ENCODE peak calls at places on chromosomes 7 and 10, in five cellular contexts. One of them, this sample, is unnamed.

GRCh38 chr7:43669286-43670081 is 59.8 kb downstream of the COA1 start:
- DNase-seq in stimulated activated CD4-positive, alpha-beta T cell treated with anti-CD3 and anti-CD28 coated beads, Interleukin-4, amount 100 ng/mL, for 48 hours: peak; percentile 81
- DNase-seq in CD4-positive, alpha-beta memory T cell: peak; percentile 84
- DNase-seq in NCI-H1417: no peak
- DNase-seq in WTC11: peak; percentile 85
- DNase-seq in this sample: no peak

GRCh38 chr7:40634118-40634517 is 499.3 kb downstream of the SUGCT start:
- DNase-seq in stimulated activated CD4-positive, alpha-beta T cell treated with anti-CD3 and anti-CD28 coated beads, Interleukin-4, amount 100 ng/mL, for 48 hours: no peak
- DNase-seq in CD4-positive, alpha-beta memory T cell: no peak
- DNase-seq in NCI-H1417: no peak
- DNase-seq in WTC11: no peak
- DNase-seq in this sample: no peak

GRCh38 chr10:77925795-77926565 is 575 bp downstream of the DLG5 start:
- DNase-seq in stimulated activated CD4-positive, alpha-beta T cell treated with anti-CD3 and anti-CD28 coated beads, Interleukin-4, amount 100 ng/mL, for 48 hours: no peak
- DNase-seq in CD4-positive, alpha-beta memory T cell: no peak
- DNase-seq in NCI-H1417: peak; percentile 17
- DNase-seq in WTC11: peak; percentile 67
- DNase-seq in this sample: peak; percentile 26

GRCh38 chr10:97173036-97173435 is 12.7 kb downstream of the SLIT1 start:
- DNase-seq in stimulated activated CD4-positive, alpha-beta T cell treated with anti-CD3 and anti-CD28 coated beads, Interleukin-4, amount 100 ng/mL, for 48 hours: no peak
- DNase-seq in CD4-positive, alpha-beta memory T cell: no peak
- DNase-seq in NCI-H1417: no peak
- DNase-seq in WTC11: no peak
- DNase-seq in this sample: no peak

GRCh38 chr10:75857896-75858295 is 426.5 kb downstream of the LRMDA start:
- DNase-seq in stimulated activated CD4-positive, alpha-beta T cell treated with anti-CD3 and anti-CD28 coated beads, Interleukin-4, amount 100 ng/mL, for 48 hours: no peak
- DNase-seq in CD4-positive, alpha-beta memory T cell: no peak
- DNase-seq in NCI-H1417: no peak
- DNase-seq in WTC11: no peak
- DNase-seq in this sample: no peak

GRCh38 chr10:86262671-86263165 is 103.9 kb downstream of the GRID1 start:
- DNase-seq in stimulated activated CD4-positive, alpha-beta T cell treated with anti-CD3 and anti-CD28 coated beads, Interleukin-4, amount 100 ng/mL, for 48 hours: no peak
- DNase-seq in CD4-positive, alpha-beta memory T cell: no peak
- DNase-seq in NCI-H1417: no peak
- DNase-seq in WTC11: no peak
- DNase-seq in this sample: no peak

GRCh38 chr7:3544202-3544601 is 243.2 kb downstream of the SDK1 start:
- DNase-seq in stimulated activated CD4-positive, alpha-beta T cell treated with anti-CD3 and anti-CD28 coated beads, Interleukin-4, amount 100 ng/mL, for 48 hours: no peak
- DNase-seq in CD4-positive, alpha-beta memory T cell: no peak
- DNase-seq in NCI-H1417: no peak
- DNase-seq in WTC11: peak; percentile 57
- DNase-seq in this sample: no peak

GRCh38 chr10:42885491-42886270 is 103.1 kb downstream of the BMS1 start:
- DNase-seq in stimulated activated CD4-positive, alpha-beta T cell treated with anti-CD3 and anti-CD28 coated beads, Interleukin-4, amount 100 ng/mL, for 48 hours: no peak
- DNase-seq in CD4-positive, alpha-beta memory T cell: no peak
- DNase-seq in NCI-H1417: no peak
- DNase-seq in WTC11: no peak
- DNase-seq in this sample: no peak

GRCh38 chr7:851204-851603 is 18.9 kb downstream of the SUN1 start:
- DNase-seq in stimulated activated CD4-positive, alpha-beta T cell treated with anti-CD3 and anti-CD28 coated beads, Interleukin-4, amount 100 ng/mL, for 48 hours: no peak
- DNase-seq in CD4-positive, alpha-beta memory T cell: no peak
- DNase-seq in NCI-H1417: no peak
- DNase-seq in WTC11: no peak
- DNase-seq in this sample: no peak

GRCh38 chr10:120278069-120278468 is 179.0 kb upstream of the PLPP4 start:
- DNase-seq in stimulated activated CD4-positive, alpha-beta T cell treated with anti-CD3 and anti-CD28 coated beads, Interleukin-4, amount 100 ng/mL, for 48 hours: no peak
- DNase-seq in CD4-positive, alpha-beta memory T cell: no peak
- DNase-seq in NCI-H1417: no peak
- DNase-seq in WTC11: no peak
- DNase-seq in this sample: no peak

GRCh38 chr7:151374726-151375125 is 33.1 kb downstream of the NUB1 start:
- DNase-seq in stimulated activated CD4-positive, alpha-beta T cell treated with anti-CD3 and anti-CD28 coated beads, Interleukin-4, amount 100 ng/mL, for 48 hours: no peak
- DNase-seq in CD4-positive, alpha-beta memory T cell: no peak
- DNase-seq in NCI-H1417: no peak
- DNase-seq in WTC11: no peak
- DNase-seq in this sample: no peak

GRCh38 chr10:83222832-83223742 is 916.2 kb upstream of the GHITM start:
- DNase-seq in stimulated activated CD4-positive, alpha-beta T cell treated with anti-CD3 and anti-CD28 coated beads, Interleukin-4, amount 100 ng/mL, for 48 hours: no peak
- DNase-seq in CD4-positive, alpha-beta memory T cell: no peak
- DNase-seq in NCI-H1417: no peak
- DNase-seq in WTC11: peak; percentile 17
- DNase-seq in this sample: no peak

GRCh38 chr7:142329062-142329788 is 71.4 kb upstream of the PRSS58 start:
- DNase-seq in stimulated activated CD4-positive, alpha-beta T cell treated with anti-CD3 and anti-CD28 coated beads, Interleukin-4, amount 100 ng/mL, for 48 hours: no peak
- DNase-seq in CD4-positive, alpha-beta memory T cell: no peak
- DNase-seq in NCI-H1417: peak; percentile 29
- DNase-seq in WTC11: no peak
- DNase-seq in this sample: no peak

GRCh38 chr7:112745635-112746034 is 44.6 kb downstream of the TMEM168 start:
- DNase-seq in stimulated activated CD4-positive, alpha-beta T cell treated with anti-CD3 and anti-CD28 coated beads, Interleukin-4, amount 100 ng/mL, for 48 hours: no peak
- DNase-seq in CD4-positive, alpha-beta memory T cell: no peak
- DNase-seq in NCI-H1417: no peak
- DNase-seq in WTC11: no peak
- DNase-seq in this sample: no peak

GRCh38 chr7:87899258-87899657 is 23.0 kb downstream of the DBF4 start:
- DNase-seq in stimulated activated CD4-positive, alpha-beta T cell treated with anti-CD3 and anti-CD28 coated beads, Interleukin-4, amount 100 ng/mL, for 48 hours: no peak
- DNase-seq in CD4-positive, alpha-beta memory T cell: no peak
- DNase-seq in NCI-H1417: no peak
- DNase-seq in WTC11: no peak
- DNase-seq in this sample: no peak

GRCh38 chr7:106187613-106188350 is 75.7 kb upstream of the SYPL1 start:
- DNase-seq in stimulated activated CD4-positive, alpha-beta T cell treated with anti-CD3 and anti-CD28 coated beads, Interleukin-4, amount 100 ng/mL, for 48 hours: no peak
- DNase-seq in CD4-positive, alpha-beta memory T cell: no peak
- DNase-seq in NCI-H1417: no peak
- DNase-seq in WTC11: no peak
- DNase-seq in this sample: no peak

GRCh38 chr10:44030681-44031080 is 354.2 kb downstream of the CXCL12 start:
- DNase-seq in stimulated activated CD4-positive, alpha-beta T cell treated with anti-CD3 and anti-CD28 coated beads, Interleukin-4, amount 100 ng/mL, for 48 hours: no peak
- DNase-seq in CD4-positive, alpha-beta memory T cell: no peak
- DNase-seq in NCI-H1417: no peak
- DNase-seq in WTC11: no peak
- DNase-seq in this sample: no peak

GRCh38 chr7:72098812-72099211 is 313.3 kb downstream of the CALN1 start:
- DNase-seq in stimulated activated CD4-positive, alpha-beta T cell treated with anti-CD3 and anti-CD28 coated beads, Interleukin-4, amount 100 ng/mL, for 48 hours: no peak
- DNase-seq in CD4-positive, alpha-beta memory T cell: no peak
- DNase-seq in NCI-H1417: no peak
- DNase-seq in WTC11: no peak
- DNase-seq in this sample: no peak

GRCh38 chr7:3399858-3400257 is 98.8 kb downstream of the SDK1 start:
- DNase-seq in stimulated activated CD4-positive, alpha-beta T cell treated with anti-CD3 and anti-CD28 coated beads, Interleukin-4, amount 100 ng/mL, for 48 hours: no peak
- DNase-seq in CD4-positive, alpha-beta memory T cell: no peak
- DNase-seq in NCI-H1417: no peak
- DNase-seq in WTC11: peak; percentile 78
- DNase-seq in this sample: peak; percentile 19

GRCh38 chr10:110455440-110455839 is 42.3 kb upstream of the DUSP5 start:
- DNase-seq in stimulated activated CD4-positive, alpha-beta T cell treated with anti-CD3 and anti-CD28 coated beads, Interleukin-4, amount 100 ng/mL, for 48 hours: peak; percentile 16
- DNase-seq in CD4-positive, alpha-beta memory T cell: no peak
- DNase-seq in NCI-H1417: no peak
- DNase-seq in WTC11: no peak
- DNase-seq in this sample: peak; percentile 44

GRCh38 chr10:22321156-22321711 is 335 bp downstream of the BMI1 start:
- DNase-seq in stimulated activated CD4-positive, alpha-beta T cell treated with anti-CD3 and anti-CD28 coated beads, Interleukin-4, amount 100 ng/mL, for 48 hours: peak; percentile 51
- DNase-seq in CD4-positive, alpha-beta memory T cell: peak; percentile 74
- DNase-seq in NCI-H1417: peak; percentile 47
- DNase-seq in WTC11: peak; percentile 69
- DNase-seq in this sample: peak; percentile 72

GRCh38 chr10:33052476-33052875 is 94.4 kb upstream of the ITGB1 start:
- DNase-seq in stimulated activated CD4-positive, alpha-beta T cell treated with anti-CD3 and anti-CD28 coated beads, Interleukin-4, amount 100 ng/mL, for 48 hours: no peak
- DNase-seq in CD4-positive, alpha-beta memory T cell: no peak
- DNase-seq in NCI-H1417: peak; percentile 64
- DNase-seq in WTC11: no peak
- DNase-seq in this sample: no peak

GRCh38 chr10:58950618-58951017 is 225.8 kb upstream of the PHYHIPL start:
- DNase-seq in stimulated activated CD4-positive, alpha-beta T cell treated with anti-CD3 and anti-CD28 coated beads, Interleukin-4, amount 100 ng/mL, for 48 hours: no peak
- DNase-seq in CD4-positive, alpha-beta memory T cell: no peak
- DNase-seq in NCI-H1417: no peak
- DNase-seq in WTC11: no peak
- DNase-seq in this sample: no peak

GRCh38 chr7:51141451-51141971 is 175.1 kb downstream of the COBL start:
- DNase-seq in stimulated activated CD4-positive, alpha-beta T cell treated with anti-CD3 and anti-CD28 coated beads, Interleukin-4, amount 100 ng/mL, for 48 hours: no peak
- DNase-seq in CD4-positive, alpha-beta memory T cell: no peak
- DNase-seq in NCI-H1417: peak; percentile 9
- DNase-seq in WTC11: no peak
- DNase-seq in this sample: no peak

GRCh38 chr7:27303021-27303420 is 60.4 kb downstream of the EVX1 start:
- DNase-seq in stimulated activated CD4-positive, alpha-beta T cell treated with anti-CD3 and anti-CD28 coated beads, Interleukin-4, amount 100 ng/mL, for 48 hours: no peak
- DNase-seq in CD4-positive, alpha-beta memory T cell: no peak
- DNase-seq in NCI-H1417: peak; percentile 14
- DNase-seq in WTC11: no peak
- DNase-seq in this sample: no peak

GRCh38 chr7:116786791-116787443 is 75.5 kb upstream of the CAPZA2 start:
- DNase-seq in stimulated activated CD4-positive, alpha-beta T cell treated with anti-CD3 and anti-CD28 coated beads, Interleukin-4, amount 100 ng/mL, for 48 hours: peak; percentile 9
- DNase-seq in CD4-positive, alpha-beta memory T cell: no peak
- DNase-seq in NCI-H1417: peak; percentile 26
- DNase-seq in WTC11: no peak
- DNase-seq in this sample: peak; percentile 23

GRCh38 chr7:108299251-108300014 is 156.8 kb downstream of the NRCAM start:
- DNase-seq in stimulated activated CD4-positive, alpha-beta T cell treated with anti-CD3 and anti-CD28 coated beads, Interleukin-4, amount 100 ng/mL, for 48 hours: no peak
- DNase-seq in CD4-positive, alpha-beta memory T cell: no peak
- DNase-seq in NCI-H1417: no peak
- DNase-seq in WTC11: no peak
- DNase-seq in this sample: no peak